ENCODE peak calls at places on chromosomes 3 and 15, in four cellular contexts. One of them, this sample, is unnamed.

GRCh38 chr3:8052599-8053185 is 448.9 kb upstream of the LMCD1 start:
- DNase-seq in NAMALWA: no peak
- DNase-seq in NCI-H2171: no peak
- DNase-seq in D341Med: peak
- DNase-seq in this sample: no peak

GRCh38 chr15:52805351-52806283 is 15.5 kb upstream of the ONECUT1 start:
- DNase-seq in NCI-H2171: no peak
- DNase-seq in NAMALWA: no peak
- DNase-seq in D341Med: no peak
- DNase-seq in this sample: no peak

GRCh38 chr3:30951806-30952205 is 57.3 kb upstream of the GADL1 start:
- DNase-seq in NAMALWA: no peak
- DNase-seq in NCI-H2171: no peak
- DNase-seq in D341Med: no peak
- DNase-seq in this sample: no peak

GRCh38 chr3:191383104-191383503 is 52.8 kb upstream of the UTS2B start:
- DNase-seq in NCI-H2171: no peak
- DNase-seq in D341Med: no peak
- DNase-seq in NAMALWA: no peak
- DNase-seq in this sample: no peak

GRCh38 chr15:89018235-89018634 is 70.0 kb upstream of the ABHD2 start:
- DNase-seq in NCI-H2171: no peak
- DNase-seq in NAMALWA: no peak
- DNase-seq in D341Med: no peak
- DNase-seq in this sample: no peak

GRCh38 chr3:50620420-50620819 is 3.5 kb downstream of the MAPKAPK3 start:
- DNase-seq in D341Med: no peak
- DNase-seq in NCI-H2171: no peak
- DNase-seq in NAMALWA: no peak
- DNase-seq in this sample: peak

GRCh38 chr3:38140326-38141172 is 2.1 kb downstream of the MYD88 start:
- DNase-seq in NCI-H2171: no peak
- DNase-seq in D341Med: no peak
- DNase-seq in NAMALWA: no peak
- DNase-seq in this sample: peak

GRCh38 chr15:91926871-91927270 is 73.4 kb downstream of the SLCO3A1 start:
- DNase-seq in NCI-H2171: peak
- DNase-seq in D341Med: no peak
- DNase-seq in NAMALWA: no peak
- DNase-seq in this sample: no peak

GRCh38 chr15:60379466-60380274 is 18.1 kb downstream of the ANXA2 start:
- DNase-seq in D341Med: no peak
- DNase-seq in NCI-H2171: no peak
- DNase-seq in NAMALWA: no peak
- DNase-seq in this sample: peak

GRCh38 chr3:195803309-195803908 is 8.3 kb downstream of the MUC4 start:
- DNase-seq in NCI-H2171: no peak
- DNase-seq in D341Med: no peak
- DNase-seq in NAMALWA: no peak
- DNase-seq in this sample: no peak

GRCh38 chr3:18830087-18830486 is 318.2 kb upstream of the KCNH8 start:
- DNase-seq in NCI-H2171: no peak
- DNase-seq in NAMALWA: no peak
- DNase-seq in D341Med: no peak
- DNase-seq in this sample: peak

GRCh38 chr3:191085091-191085490 is 114.0 kb upstream of the OSTN start:
- DNase-seq in D341Med: no peak
- DNase-seq in NAMALWA: no peak
- DNase-seq in NCI-H2171: no peak
- DNase-seq in this sample: peak

GRCh38 chr3:100561459-100562158 is 47.8 kb upstream of the ADGRG7 start:
- DNase-seq in NCI-H2171: no peak
- DNase-seq in D341Med: peak
- DNase-seq in NAMALWA: no peak
- DNase-seq in this sample: no peak

GRCh38 chr3:117059054-117059989 is 349.7 kb downstream of the TUSC7 start:
- DNase-seq in NAMALWA: peak
- DNase-seq in D341Med: peak
- DNase-seq in NCI-H2171: peak
- DNase-seq in this sample: peak

GRCh38 chr3:171353423-171353822 is 106.8 kb downstream of the TNIK start:
- DNase-seq in NAMALWA: no peak
- DNase-seq in NCI-H2171: no peak
- DNase-seq in D341Med: no peak
- DNase-seq in this sample: peak

GRCh38 chr3:78659386-78659987 is 1108.3 kb downstream of the ROBO1 start:
- DNase-seq in NCI-H2171: no peak
- DNase-seq in D341Med: peak
- DNase-seq in NAMALWA: peak
- DNase-seq in this sample: peak

GRCh38 chr3:133996251-133996661 is 33.5 kb downstream of the SLCO2A1 start:
- DNase-seq in NAMALWA: no peak
- DNase-seq in D341Med: no peak
- DNase-seq in NCI-H2171: peak
- DNase-seq in this sample: no peak

GRCh38 chr3:69323941-69324340 is 61.9 kb downstream of the FRMD4B start:
- DNase-seq in NCI-H2171: no peak
- DNase-seq in D341Med: no peak
- DNase-seq in NAMALWA: no peak
- DNase-seq in this sample: no peak

GRCh38 chr15:42065008-42065407 is 29.4 kb downstream of the PLA2G4D start:
- DNase-seq in NAMALWA: peak
- DNase-seq in NCI-H2171: peak
- DNase-seq in D341Med: no peak
- DNase-seq in this sample: peak

GRCh38 chr3:30122359-30122758 is 484.0 kb upstream of the TGFBR2 start:
- DNase-seq in NAMALWA: no peak
- DNase-seq in D341Med: no peak
- DNase-seq in NCI-H2171: no peak
- DNase-seq in this sample: no peak

GRCh38 chr3:18494251-18494650 is 69.1 kb upstream of the SATB1 start:
- DNase-seq in NAMALWA: no peak
- DNase-seq in D341Med: no peak
- DNase-seq in NCI-H2171: no peak
- DNase-seq in this sample: no peak

GRCh38 chr3:128054363-128054762 is 2.1 kb downstream of the SEC61A1 start:
- DNase-seq in NAMALWA: no peak
- DNase-seq in NCI-H2171: no peak
- DNase-seq in D341Med: no peak
- DNase-seq in this sample: peak

GRCh38 chr3:18234717-18235335 is 190.3 kb downstream of the SATB1 start:
- DNase-seq in NAMALWA: no peak
- DNase-seq in NCI-H2171: no peak
- DNase-seq in D341Med: no peak
- DNase-seq in this sample: peak

GRCh38 chr3:123410149-123410515 is 38.8 kb downstream of the ADCY5 start:
- DNase-seq in NAMALWA: no peak
- DNase-seq in D341Med: no peak
- DNase-seq in NCI-H2171: no peak
- DNase-seq in this sample: no peak

GRCh38 chr3:33007776-33008175 is 56.3 kb downstream of the CCR4 start:
- DNase-seq in NCI-H2171: no peak
- DNase-seq in NAMALWA: no peak
- DNase-seq in D341Med: no peak
- DNase-seq in this sample: no peak

GRCh38 chr15:52295421-52295991 is at the start of gene MYO5C:
- DNase-seq in NAMALWA: no peak
- DNase-seq in NCI-H2171: peak
- DNase-seq in D341Med: peak
- DNase-seq in this sample: peak

GRCh38 chr3:176090727-176091126 is 1106.6 kb downstream of the TBL1XR1 start:
- DNase-seq in NAMALWA: no peak
- DNase-seq in NCI-H2171: no peak
- DNase-seq in D341Med: no peak
- DNase-seq in this sample: no peak

GRCh38 chr3:52240059-52240885 is 1.3 kb upstream of the TWF2 start:
- DNase-seq in NAMALWA: peak
- DNase-seq in D341Med: peak
- DNase-seq in NCI-H2171: peak
- DNase-seq in this sample: peak

GRCh38 chr3:106428565-106428994 is 559.8 kb upstream of the CBLB start:
- DNase-seq in NCI-H2171: no peak
- DNase-seq in NAMALWA: no peak
- DNase-seq in D341Med: no peak
- DNase-seq in this sample: peak

GRCh38 chr3:61250784-61251173 is 473 bp downstream of the FHIT start:
- DNase-seq in NCI-H2171: peak
- DNase-seq in NAMALWA: peak
- DNase-seq in D341Med: peak
- DNase-seq in this sample: peak

GRCh38 chr3:194303749-194304148 is 47.4 kb downstream of the CPN2 start:
- DNase-seq in NCI-H2171: no peak
- DNase-seq in NAMALWA: no peak
- DNase-seq in D341Med: no peak
- DNase-seq in this sample: no peak

GRCh38 chr15:93362203-93362602 is 273.2 kb upstream of the RGMA start:
- DNase-seq in D341Med: no peak
- DNase-seq in NCI-H2171: no peak
- DNase-seq in NAMALWA: no peak
- DNase-seq in this sample: no peak

GRCh38 chr3:20736287-20736686 is 550.3 kb upstream of the SGO1 start:
- DNase-seq in NCI-H2171: no peak
- DNase-seq in D341Med: no peak
- DNase-seq in NAMALWA: no peak
- DNase-seq in this sample: no peak

This sample was measured in PC-3.